ENCODE peak calls at places on chromosomes 11 and 22, in six cellular contexts. One of them, this sample, is unnamed.

GRCh38 chr11:118007040-118007439 is 20.8 kb downstream of the IL10RA start:
- DNase-seq in dorsolateral prefrontal cortex: no peak
- DNase-seq in GM12865: no peak
- DNase-seq in cardiac muscle cell: no peak
- DNase-seq in RWPE1: no peak
- DNase-seq in pancreas: no peak
- DNase-seq in this sample: no peak

GRCh38 chr11:69572861-69573260 is 68.1 kb upstream of the CCND1 start:
- DNase-seq in GM12865: no peak
- DNase-seq in pancreas: no peak
- DNase-seq in RWPE1: no peak
- DNase-seq in cardiac muscle cell: no peak
- DNase-seq in dorsolateral prefrontal cortex: no peak
- DNase-seq in this sample: no peak

GRCh38 chr22:36197065-36197440 is 4.6 kb downstream of the APOL4 start:
- DNase-seq in cardiac muscle cell: peak; percentile 90
- DNase-seq in pancreas: no peak
- DNase-seq in dorsolateral prefrontal cortex: peak; percentile 51
- DNase-seq in RWPE1: no peak
- DNase-seq in GM12865: peak; percentile 49
- DNase-seq in this sample: no peak

GRCh38 chr11:61737131-61737530 is 15.3 kb upstream of the MYRF start:
- DNase-seq in cardiac muscle cell: no peak
- DNase-seq in GM12865: peak; percentile 35
- DNase-seq in RWPE1: no peak
- DNase-seq in pancreas: peak; percentile 61
- DNase-seq in dorsolateral prefrontal cortex: no peak
- DNase-seq in this sample: no peak

GRCh38 chr11:43021466-43021865 is 290.3 kb upstream of the API5 start:
- DNase-seq in RWPE1: no peak
- DNase-seq in cardiac muscle cell: no peak
- DNase-seq in dorsolateral prefrontal cortex: no peak
- DNase-seq in pancreas: no peak
- DNase-seq in GM12865: peak; percentile 26
- DNase-seq in this sample: peak; percentile 12

GRCh38 chr11:65653229-65654225 is 9.2 kb downstream of the RELA start:
- DNase-seq in RWPE1: no peak
- DNase-seq in dorsolateral prefrontal cortex: no peak
- DNase-seq in cardiac muscle cell: peak; percentile 35
- DNase-seq in GM12865: no peak
- DNase-seq in pancreas: no peak
- DNase-seq in this sample: no peak

GRCh38 chr22:45575607-45576272 is 73.1 kb downstream of the FBLN1 start:
- DNase-seq in RWPE1: no peak
- DNase-seq in GM12865: no peak
- DNase-seq in cardiac muscle cell: no peak
- DNase-seq in dorsolateral prefrontal cortex: no peak
- DNase-seq in pancreas: no peak
- DNase-seq in this sample: no peak

GRCh38 chr11:128692750-128693578 is 908 bp upstream of the FLI1 start:
- DNase-seq in pancreas: peak; percentile 69
- DNase-seq in dorsolateral prefrontal cortex: no peak
- DNase-seq in cardiac muscle cell: peak; percentile 71
- DNase-seq in GM12865: peak; percentile 43
- DNase-seq in RWPE1: peak; percentile 34
- DNase-seq in this sample: peak; percentile 43

GRCh38 chr11:68302256-68303054 is 9.9 kb upstream of the LRP5 start:
- DNase-seq in cardiac muscle cell: peak; percentile 20
- DNase-seq in pancreas: no peak
- DNase-seq in RWPE1: peak; percentile 58
- DNase-seq in dorsolateral prefrontal cortex: no peak
- DNase-seq in GM12865: no peak
- DNase-seq in this sample: no peak

GRCh38 chr22:42436402-42436801 is 4.2 kb upstream of the NFAM1 start:
- DNase-seq in pancreas: no peak
- DNase-seq in RWPE1: no peak
- DNase-seq in GM12865: no peak
- DNase-seq in dorsolateral prefrontal cortex: no peak
- DNase-seq in cardiac muscle cell: no peak
- DNase-seq in this sample: no peak

GRCh38 chr11:78662811-78663210 is 88.1 kb upstream of the NARS2 start:
- DNase-seq in dorsolateral prefrontal cortex: no peak
- DNase-seq in GM12865: no peak
- DNase-seq in cardiac muscle cell: no peak
- DNase-seq in RWPE1: no peak
- DNase-seq in pancreas: no peak
- DNase-seq in this sample: no peak

GRCh38 chr22:20441631-20442484 is 4.2 kb upstream of the SCARF2 start:
- DNase-seq in GM12865: no peak
- DNase-seq in cardiac muscle cell: peak; percentile 47
- DNase-seq in pancreas: peak; percentile 46
- DNase-seq in RWPE1: no peak
- DNase-seq in dorsolateral prefrontal cortex: no peak
- DNase-seq in this sample: no peak

GRCh38 chr22:28951969-28952521 is 68.7 kb downstream of the ZNRF3 start:
- DNase-seq in GM12865: no peak
- DNase-seq in RWPE1: no peak
- DNase-seq in dorsolateral prefrontal cortex: no peak
- DNase-seq in cardiac muscle cell: peak; percentile 47
- DNase-seq in pancreas: no peak
- DNase-seq in this sample: no peak
- TF ChIP-seq CTCF in GM12865: no peak
- TF ChIP-seq CTCF in RWPE1: no peak
- TF ChIP-seq CTCF in dorsolateral prefrontal cortex: no peak
- TF ChIP-seq CTCF in cardiac muscle cell: peak; percentile 13
- TF ChIP-seq CTCF in pancreas: no peak
- TF ChIP-seq CTCF in this sample: no peak

DNA sequence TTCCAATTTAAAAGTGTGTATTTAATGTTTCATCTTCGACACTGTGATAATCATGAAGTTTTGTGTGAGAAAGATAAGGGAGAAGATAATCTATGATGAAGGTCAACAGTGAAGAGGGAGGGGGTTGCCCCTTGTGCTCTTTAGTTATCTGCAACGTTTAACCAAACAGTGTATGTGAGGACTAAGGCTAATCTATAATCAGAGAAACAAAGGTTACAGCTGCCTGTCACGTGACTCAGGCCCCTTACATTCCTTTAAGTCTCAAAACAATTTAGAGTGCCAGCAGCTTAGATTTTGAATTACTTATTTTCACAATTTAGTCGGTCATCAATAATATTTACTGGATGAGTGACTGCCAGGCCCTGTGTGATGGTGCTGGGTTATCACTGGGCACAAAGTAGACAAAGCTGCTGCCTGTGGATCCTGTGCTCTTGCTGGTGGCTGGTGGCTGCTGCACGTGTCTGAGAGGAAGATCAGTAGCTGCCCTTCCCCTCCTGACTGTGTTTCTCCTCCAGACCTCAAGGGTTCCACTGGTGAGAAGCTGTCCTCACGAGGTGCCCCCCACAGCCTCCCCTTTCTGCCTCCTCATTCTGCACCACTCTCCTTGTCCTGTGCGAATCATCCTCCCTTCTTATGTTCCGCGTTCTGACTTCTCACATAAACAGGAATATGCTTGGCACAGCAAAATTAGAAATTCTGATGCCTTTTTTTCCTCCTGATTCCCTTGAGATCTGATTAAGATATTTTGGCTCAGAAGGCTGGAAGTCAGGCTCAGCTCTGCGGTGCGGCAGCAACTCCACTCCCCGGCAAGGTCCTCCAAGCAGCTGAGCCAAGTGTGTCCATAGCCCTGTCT is 331.1 kb upstream of the B3GAT1 start:
- DNase-seq in GM12865: no peak
- DNase-seq in cardiac muscle cell: no peak
- DNase-seq in dorsolateral prefrontal cortex: no peak
- DNase-seq in pancreas: no peak
- DNase-seq in RWPE1: no peak
- DNase-seq in this sample: no peak
- TF ChIP-seq CTCF in GM12865: no peak
- TF ChIP-seq CTCF in cardiac muscle cell: no peak
- TF ChIP-seq CTCF in dorsolateral prefrontal cortex: no peak
- TF ChIP-seq CTCF in pancreas: no peak
- TF ChIP-seq CTCF in RWPE1: no peak
- TF ChIP-seq CTCF in this sample: no peak

GRCh38 chr11:19241260-19242183 is 777 bp upstream of the E2F8 start:
- DNase-seq in pancreas: peak; percentile 81
- DNase-seq in dorsolateral prefrontal cortex: no peak
- DNase-seq in cardiac muscle cell: no peak
- DNase-seq in RWPE1: peak; percentile 58
- DNase-seq in GM12865: peak; percentile 71
- DNase-seq in this sample: peak; percentile 80

GRCh38 chr11:19240420-19241259 is at the start of gene E2F8:
- DNase-seq in dorsolateral prefrontal cortex: peak; percentile 76
- DNase-seq in pancreas: peak; percentile 93
- DNase-seq in GM12865: peak; percentile 98
- DNase-seq in cardiac muscle cell: peak; percentile 95
- DNase-seq in RWPE1: peak; percentile 99
- DNase-seq in this sample: peak; percentile 99

GRCh38 chr11:19243143-19243542 is 2.4 kb upstream of the E2F8 start:
- DNase-seq in cardiac muscle cell: no peak
- DNase-seq in RWPE1: no peak
- DNase-seq in pancreas: no peak
- DNase-seq in dorsolateral prefrontal cortex: no peak
- DNase-seq in GM12865: no peak
- DNase-seq in this sample: no peak

GRCh38 chr11:19243601-19244000 is 2.9 kb upstream of the E2F8 start:
- DNase-seq in dorsolateral prefrontal cortex: no peak
- DNase-seq in cardiac muscle cell: no peak
- DNase-seq in RWPE1: no peak
- DNase-seq in pancreas: no peak
- DNase-seq in GM12865: no peak
- DNase-seq in this sample: no peak

DNA sequence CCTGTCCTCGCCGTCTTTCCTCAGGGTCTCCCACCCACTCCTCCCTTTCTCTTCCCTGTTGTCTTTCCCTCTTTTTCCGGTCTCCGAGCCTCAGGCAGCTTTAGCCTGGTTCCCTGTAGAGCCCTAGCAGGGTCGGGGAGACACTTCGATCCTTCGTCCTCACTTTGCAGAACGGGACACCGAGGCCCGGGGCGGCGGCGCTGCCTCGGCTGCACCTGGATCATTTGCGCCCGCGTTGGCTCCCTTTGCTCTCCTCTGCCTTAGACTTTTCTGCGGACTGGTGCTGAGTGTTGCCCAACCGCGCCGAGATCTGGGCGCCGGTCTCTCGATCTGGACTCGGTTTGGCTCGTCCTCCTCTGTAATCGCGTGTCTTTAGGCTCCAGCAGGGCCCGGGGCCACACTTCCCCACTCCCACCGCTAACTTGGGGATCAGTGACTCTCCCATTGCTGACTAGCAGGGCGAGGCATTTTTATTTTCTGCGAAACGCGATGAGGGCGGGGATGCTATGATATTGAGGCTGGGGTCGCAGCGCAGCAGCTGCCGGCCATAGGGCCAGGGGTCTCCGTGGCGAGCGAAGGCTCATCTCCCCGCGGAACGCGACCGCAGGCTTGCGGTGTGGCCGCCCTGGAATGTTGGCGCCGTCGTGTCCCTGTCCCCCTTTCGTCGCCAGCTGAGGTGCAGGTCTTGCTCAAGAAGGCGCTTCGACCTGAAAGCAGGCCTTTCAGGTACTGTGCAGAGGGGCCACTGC is 1.6 kb upstream of the E2F8 start:
- DNase-seq in GM12865: no peak
- DNase-seq in dorsolateral prefrontal cortex: no peak
- DNase-seq in pancreas: peak; percentile 55
- DNase-seq in RWPE1: no peak
- DNase-seq in cardiac muscle cell: no peak
- DNase-seq in this sample: peak; percentile 33
- TF ChIP-seq CTCF in GM12865: no peak
- TF ChIP-seq CTCF in dorsolateral prefrontal cortex: no peak
- TF ChIP-seq CTCF in pancreas: no peak
- TF ChIP-seq CTCF in RWPE1: no peak
- TF ChIP-seq CTCF in cardiac muscle cell: no peak
- TF ChIP-seq CTCF in this sample: no peak

DNA sequence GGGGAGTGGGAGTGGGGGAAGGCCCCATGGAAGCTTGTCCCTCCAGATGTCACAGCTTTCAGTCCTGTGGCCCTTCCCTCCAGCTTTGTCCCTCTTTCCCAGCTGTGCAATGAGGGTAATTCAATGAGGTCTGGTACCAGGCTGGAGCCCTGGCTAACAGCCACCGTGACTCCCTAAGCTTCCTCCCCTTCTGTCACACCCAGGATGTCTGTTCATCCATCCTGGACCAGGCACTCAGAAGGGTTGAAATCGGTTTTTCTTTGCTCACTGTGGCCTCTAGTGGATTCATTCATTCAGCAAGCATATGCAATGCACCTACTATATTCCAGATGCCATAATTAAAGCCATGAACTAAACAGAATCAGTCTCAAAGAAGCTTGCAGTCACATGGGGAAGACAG is 38.7 kb downstream of the SYT13 start:
- DNase-seq in GM12865: no peak
- DNase-seq in dorsolateral prefrontal cortex: no peak
- DNase-seq in RWPE1: no peak
- DNase-seq in cardiac muscle cell: peak; percentile 8
- DNase-seq in pancreas: no peak
- DNase-seq in this sample: no peak
- TF ChIP-seq CTCF in GM12865: no peak
- TF ChIP-seq CTCF in dorsolateral prefrontal cortex: no peak
- TF ChIP-seq CTCF in RWPE1: no peak
- TF ChIP-seq CTCF in cardiac muscle cell: no peak
- TF ChIP-seq CTCF in pancreas: no peak
- TF ChIP-seq CTCF in this sample: no peak

GRCh38 chr11:73386568-73386967 is 10.4 kb downstream of the RELT start:
- DNase-seq in dorsolateral prefrontal cortex: no peak
- DNase-seq in GM12865: no peak
- DNase-seq in RWPE1: no peak
- DNase-seq in pancreas: no peak
- DNase-seq in cardiac muscle cell: no peak
- DNase-seq in this sample: no peak

GRCh38 chr11:73386026-73386425 is 9.8 kb downstream of the RELT start:
- DNase-seq in pancreas: peak; percentile 20
- DNase-seq in cardiac muscle cell: no peak
- DNase-seq in dorsolateral prefrontal cortex: no peak
- DNase-seq in GM12865: peak; percentile 71
- DNase-seq in RWPE1: no peak
- DNase-seq in this sample: peak; percentile 65

GRCh38 chr11:73389134-73389525 is 12.9 kb downstream of the RELT start:
- DNase-seq in pancreas: no peak
- DNase-seq in cardiac muscle cell: no peak
- DNase-seq in dorsolateral prefrontal cortex: no peak
- DNase-seq in GM12865: no peak
- DNase-seq in RWPE1: peak; percentile 44
- DNase-seq in this sample: no peak

GRCh38 chr11:73388241-73389133 is 12.3 kb downstream of the RELT start:
- DNase-seq in cardiac muscle cell: no peak
- DNase-seq in GM12865: no peak
- DNase-seq in pancreas: no peak
- DNase-seq in RWPE1: peak; percentile 65
- DNase-seq in dorsolateral prefrontal cortex: no peak
- DNase-seq in this sample: no peak

DNA sequence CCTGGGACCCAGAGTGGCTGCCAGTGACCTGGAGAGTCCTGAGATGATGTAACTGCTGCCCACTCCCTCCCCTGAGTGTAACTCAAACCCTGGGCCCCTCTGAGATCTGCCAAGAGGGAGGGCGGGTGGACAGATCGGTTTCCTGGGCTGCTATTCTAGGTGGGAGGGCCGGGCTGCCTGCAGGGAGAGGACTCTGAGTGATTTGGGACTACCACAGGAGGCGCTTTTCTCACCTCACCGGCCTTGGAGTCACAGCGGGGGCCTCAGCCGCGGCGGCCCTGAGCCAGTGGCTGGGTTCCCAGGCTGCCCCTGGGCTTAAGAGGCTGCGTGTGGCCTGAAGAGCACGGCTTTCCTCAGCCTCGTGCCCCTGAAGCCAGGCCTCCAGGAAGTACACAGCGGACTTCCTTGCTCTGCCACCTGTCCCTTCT is 11.4 kb downstream of the RELT start:
- DNase-seq in RWPE1: no peak
- DNase-seq in pancreas: no peak
- DNase-seq in cardiac muscle cell: no peak
- DNase-seq in dorsolateral prefrontal cortex: peak; percentile 25
- DNase-seq in GM12865: no peak
- DNase-seq in this sample: no peak
- TF ChIP-seq CTCF in RWPE1: no peak
- TF ChIP-seq CTCF in pancreas: no peak
- TF ChIP-seq CTCF in cardiac muscle cell: no peak
- TF ChIP-seq CTCF in dorsolateral prefrontal cortex: no peak
- TF ChIP-seq CTCF in GM12865: no peak
- TF ChIP-seq CTCF in this sample: no peak